ENCODE peak calls at places on chromosomes 13 and 19, in five cellular contexts. R is body of pancreas; Y is stimulated activated CD4-positive, alpha-beta T cell treated with anti-CD3 and anti-CD28 coated beads, Interleukin-15, amount 100 ng/mL, for 24 hours; J is astrocyte of the spinal cord; Z is Calu3. Q is an unnamed sample.

GRCh38 chr13:101140087-101140770 is 276.1 kb downstream of the NALCN start:
- DNase-seq in R (no peak), Y (no peak), J (no peak), Z (no peak), Q (no peak)

GRCh38 chr13:36919833-36920611 is at the start of gene SMAD9:
- DNase-seq in R (peak), Y (peak), J (peak), Z (peak), Q (peak)

GRCh38 chr19:14769201-14769600 is 9.2 kb downstream of the ADGRE2 start:
- DNase-seq in R (no peak), Y (no peak), J (no peak), Z (no peak), Q (no peak)

GRCh38 chr13:39038569-39038898 is 278 bp downstream of the NHLRC3 start:
- DNase-seq in R (no peak), Y (peak), J (no peak), Z (peak), Q (no peak)

GRCh38 chr13:46595136-46595917 is 42.4 kb downstream of the LRCH1 start:
- DNase-seq in R (no peak), Y (no peak), J (no peak), Z (no peak), Q (no peak)

GRCh38 chr13:39012608-39013007 is 22.0 kb upstream of the STOML3 start:
- DNase-seq in R (no peak), Y (no peak), J (no peak), Z (no peak), Q (peak)

GRCh38 chr13:48679941-48680630 is 26.4 kb downstream of the CYSLTR2 start:
- DNase-seq in R (no peak), Y (no peak), J (no peak), Z (no peak), Q (no peak)

GRCh38 chr19:33446156-33446917 is 72.8 kb downstream of the CEBPG start:
- DNase-seq in R (no peak), Y (no peak), J (peak), Z (no peak), Q (no peak)

GRCh38 chr19:17680235-17680722 is 7.9 kb downstream of the UNC13A start:
- DNase-seq in R (peak), Y (peak), J (peak), Z (peak), Q (peak)

GRCh38 chr19:37932985-37933953 is 26.3 kb downstream of the SIPA1L3 start:
- DNase-seq in R (peak), Y (no peak), J (peak), Z (peak), Q (no peak)

GRCh38 chr13:36718686-36719085 is 44.9 kb downstream of the SERTM1 start:
- DNase-seq in R (no peak), Y (no peak), J (peak), Z (no peak), Q (no peak)

GRCh38 chr13:98842074-98842473 is 89.6 kb upstream of the SLC15A1 start:
- DNase-seq in R (no peak), Y (no peak), J (no peak), Z (no peak), Q (no peak)

GRCh38 chr13:34993470-34993869 is 51.4 kb downstream of the NBEA start:
- DNase-seq in R (no peak), Y (no peak), J (no peak), Z (no peak), Q (no peak)

GRCh38 chr13:28574617-28575142 is 79.8 kb upstream of the FLT1 start:
- DNase-seq in R (no peak), Y (peak), J (peak), Z (peak), Q (peak)

GRCh38 chr13:110826861-110827672 is 87.8 kb downstream of the ANKRD10 start:
- DNase-seq in R (peak), Y (no peak), J (no peak), Z (no peak), Q (no peak)

GRCh38 chr13:99439850-99440604 is 61.2 kb upstream of the TM9SF2 start:
- DNase-seq in R (no peak), Y (no peak), J (no peak), Z (no peak), Q (no peak)

GRCh38 chr13:30792257-30793000 is 57.1 kb downstream of the ALOX5AP start:
- DNase-seq in R (peak), Y (no peak), J (peak), Z (peak), Q (peak)

GRCh38 chr13:113854238-113855011 is 9.5 kb downstream of the GAS6 start:
- DNase-seq in R (peak), Y (no peak), J (peak), Z (no peak), Q (peak)

GRCh38 chr19:54653181-54653809 is 9.5 kb upstream of the LILRB4 start:
- DNase-seq in R (no peak), Y (no peak), J (peak), Z (no peak), Q (no peak)

GRCh38 chr13:110307697-110308376 is 753 bp downstream of the COL4A2 start:
- DNase-seq in R (no peak), Y (no peak), J (no peak), Z (no peak), Q (peak)

GRCh38 chr13:110887242-110887954 is 27.5 kb downstream of the ANKRD10 start:
- DNase-seq in R (no peak), Y (no peak), J (no peak), Z (no peak), Q (no peak)

Q was measured in ELF-1.